ENCODE peak calls at places on chromosomes 4 and X, in eight cellular contexts. F is stimulated activated CD4-positive, alpha-beta T cell treated with anti-CD3 and anti-CD28 coated beads, Interleukin-12 subunit alpha, Interleukin-12 subunit beta, amount 100 ng/mL, for 24 hours; D is NCI-H510A treated with DMSO at 0.1 percent for 48 hours; U is Jurkat, Clone E6-1; H is activated T-cell treated with anti-CD3 and anti-CD28 coated beads, Interleukin-2, amount 50 U/mL, for 1 hour; M is GM03348; N is cardiac muscle cell; B is left kidney. Z is an unnamed sample.

GRCh38 chr4:118834960-118835895 is 698 bp downstream of the SEC24D start:
- DNase-seq in F (peak), D (peak), U (no peak), H (peak), M (peak), N (peak), B (peak), Z (peak)

GRCh38 chr4:115841873-115842272 is 728.5 kb upstream of the NDST4 start:
- DNase-seq in F (no peak), D (no peak), U (no peak), H (no peak), M (no peak), N (no peak), B (no peak), Z (no peak)

GRCh38 chr4:190020790-190021717 is 6.0 kb downstream of the FRG2 start:
- DNase-seq in F (no peak), D (no peak), U (peak), H (peak), M (peak), N (peak), B (peak), Z (no peak)

GRCh38 chrX:150062292-150063137 is 124.2 kb upstream of the EOLA2 start:
- DNase-seq in F (no peak), D (peak), U (no peak), H (no peak), M (peak), N (peak), B (no peak), Z (no peak)

GRCh38 chr4:150569384-150569987 is 12.5 kb upstream of the MAB21L2 start:
- DNase-seq in F (no peak), D (no peak), U (no peak), H (no peak), M (no peak), N (peak), B (peak), Z (no peak)

GRCh38 chrX:30957753-30958152 is 68.7 kb upstream of the TAB3 start:
- DNase-seq in F (no peak), D (no peak), U (no peak), H (no peak), M (peak), N (peak), B (peak), Z (no peak)

GRCh38 chr4:185535818-185536729 is 767 bp upstream of the PDLIM3 start:
- DNase-seq in F (no peak), D (no peak), U (no peak), H (no peak), M (no peak), N (peak), B (peak), Z (no peak)

GRCh38 chr4:39114436-39114835 is 52.4 kb downstream of the KLHL5 start:
- DNase-seq in F (no peak), D (no peak), U (no peak), H (no peak), M (no peak), N (no peak), B (no peak), Z (no peak)

GRCh38 chr4:177489847-177490246 is 47.6 kb upstream of the AGA start:
- DNase-seq in F (no peak), D (no peak), U (no peak), H (no peak), M (no peak), N (peak), B (no peak), Z (no peak)

GRCh38 chr4:2807571-2807970 is 14.7 kb downstream of the SH3BP2 start:
- DNase-seq in F (no peak), D (no peak), U (no peak), H (no peak), M (no peak), N (no peak), B (no peak), Z (no peak)

GRCh38 chr4:53012738-53013137 is 150.6 kb downstream of the RASL11B start:
- DNase-seq in F (no peak), D (no peak), U (peak), H (no peak), M (no peak), N (peak), B (peak), Z (no peak)

GRCh38 chr4:7295917-7296660 is 103.8 kb downstream of the SORCS2 start:
- DNase-seq in F (no peak), D (no peak), U (no peak), H (no peak), M (peak), N (peak), B (no peak), Z (no peak)

GRCh38 chrX:104195013-104195412 is 28.8 kb downstream of the FAM199X start:
- DNase-seq in F (no peak), D (no peak), U (no peak), H (no peak), M (no peak), N (no peak), B (no peak), Z (no peak)

GRCh38 chr4:10698172-10698571 is 13.6 kb upstream of the CLNK start:
- DNase-seq in F (no peak), D (no peak), U (no peak), H (no peak), M (no peak), N (no peak), B (no peak), Z (no peak)

GRCh38 chr4:7041851-7042696 is 1.1 kb upstream of the TADA2B start:
- DNase-seq in F (no peak), D (peak), U (no peak), H (peak), M (peak), N (no peak), B (peak), Z (peak)

GRCh38 chr4:79650217-79650616 is 242.2 kb upstream of the GK2 start:
- DNase-seq in F (no peak), D (no peak), U (no peak), H (no peak), M (no peak), N (peak), B (no peak), Z (no peak)

GRCh38 chr4:176350671-176351070 is 30.9 kb downstream of the SPCS3 start:
- DNase-seq in F (no peak), D (no peak), U (no peak), H (no peak), M (no peak), N (no peak), B (no peak), Z (no peak)

GRCh38 chr4:114025176-114025777 is 45.8 kb upstream of the ARSJ start:
- DNase-seq in F (no peak), D (peak), U (no peak), H (no peak), M (no peak), N (no peak), B (peak), Z (no peak)

GRCh38 chrX:67544281-67544680 is 460 bp downstream of the AR start:
- DNase-seq in F (no peak), D (no peak), U (no peak), H (no peak), M (peak), N (no peak), B (peak), Z (no peak)